ENCODE peak calls at places on chromosome 7, in four cellular contexts. One of them, this sample, is unnamed.

GRCh38 chr7:151377406-151377805 is 32.4 kb downstream of the WDR86 start:
- DNase-seq in aorta: no peak
- DNase-seq in NCI-H2081: no peak
- DNase-seq in stimulated activated CD8-positive, alpha-beta memory T cell treated with anti-CD3 and anti-CD28 coated beads, Interleukin-2, amount 100 ng/mL, for 1 hour: no peak
- DNase-seq in this sample: no peak

GRCh38 chr7:120272261-120272895 is 597 bp upstream of the KCND2 start:
- DNase-seq in aorta: no peak
- DNase-seq in NCI-H2081: peak; percentile 87
- DNase-seq in stimulated activated CD8-positive, alpha-beta memory T cell treated with anti-CD3 and anti-CD28 coated beads, Interleukin-2, amount 100 ng/mL, for 1 hour: no peak
- DNase-seq in this sample: no peak

GRCh38 chr7:133265821-133266220 is 12.9 kb downstream of the EXOC4 start:
- DNase-seq in aorta: no peak
- DNase-seq in NCI-H2081: no peak
- DNase-seq in stimulated activated CD8-positive, alpha-beta memory T cell treated with anti-CD3 and anti-CD28 coated beads, Interleukin-2, amount 100 ng/mL, for 1 hour: no peak
- DNase-seq in this sample: no peak

GRCh38 chr7:118006979-118007378 is 133.7 kb upstream of the CTTNBP2 start:
- DNase-seq in aorta: no peak
- DNase-seq in NCI-H2081: no peak
- DNase-seq in stimulated activated CD8-positive, alpha-beta memory T cell treated with anti-CD3 and anti-CD28 coated beads, Interleukin-2, amount 100 ng/mL, for 1 hour: no peak
- DNase-seq in this sample: no peak

GRCh38 chr7:121083138-121083789 is 94.8 kb downstream of the CPED1 start:
- DNase-seq in aorta: no peak
- DNase-seq in NCI-H2081: no peak
- DNase-seq in stimulated activated CD8-positive, alpha-beta memory T cell treated with anti-CD3 and anti-CD28 coated beads, Interleukin-2, amount 100 ng/mL, for 1 hour: no peak
- DNase-seq in this sample: no peak

GRCh38 chr7:48087349-48087748 is 1.7 kb upstream of the UPP1 start:
- DNase-seq in aorta: no peak
- DNase-seq in NCI-H2081: no peak
- DNase-seq in stimulated activated CD8-positive, alpha-beta memory T cell treated with anti-CD3 and anti-CD28 coated beads, Interleukin-2, amount 100 ng/mL, for 1 hour: no peak
- DNase-seq in this sample: no peak

GRCh38 chr7:148699772-148700629 is 1.3 kb downstream of the CUL1 start:
- DNase-seq in aorta: no peak
- DNase-seq in NCI-H2081: peak; percentile 57
- DNase-seq in stimulated activated CD8-positive, alpha-beta memory T cell treated with anti-CD3 and anti-CD28 coated beads, Interleukin-2, amount 100 ng/mL, for 1 hour: no peak
- DNase-seq in this sample: no peak

GRCh38 chr7:111486472-111487142 is 75.7 kb downstream of the IMMP2L start:
- DNase-seq in aorta: no peak
- DNase-seq in NCI-H2081: peak; percentile 78
- DNase-seq in stimulated activated CD8-positive, alpha-beta memory T cell treated with anti-CD3 and anti-CD28 coated beads, Interleukin-2, amount 100 ng/mL, for 1 hour: no peak
- DNase-seq in this sample: no peak

GRCh38 chr7:22586806-22587180 is 86.8 kb upstream of the STEAP1B start:
- DNase-seq in aorta: no peak
- DNase-seq in NCI-H2081: no peak
- DNase-seq in stimulated activated CD8-positive, alpha-beta memory T cell treated with anti-CD3 and anti-CD28 coated beads, Interleukin-2, amount 100 ng/mL, for 1 hour: no peak
- DNase-seq in this sample: no peak

GRCh38 chr7:123039269-123039668 is 43.8 kb upstream of the TAS2R16 start:
- DNase-seq in aorta: no peak
- DNase-seq in NCI-H2081: no peak
- DNase-seq in stimulated activated CD8-positive, alpha-beta memory T cell treated with anti-CD3 and anti-CD28 coated beads, Interleukin-2, amount 100 ng/mL, for 1 hour: no peak
- DNase-seq in this sample: no peak

GRCh38 chr7:20327047-20327446 is 3.7 kb upstream of the ITGB8 start:
- DNase-seq in aorta: no peak
- DNase-seq in NCI-H2081: no peak
- DNase-seq in stimulated activated CD8-positive, alpha-beta memory T cell treated with anti-CD3 and anti-CD28 coated beads, Interleukin-2, amount 100 ng/mL, for 1 hour: no peak
- DNase-seq in this sample: no peak

GRCh38 chr7:69801729-69802688 is 203.7 kb downstream of the AUTS2 start:
- DNase-seq in aorta: no peak
- DNase-seq in NCI-H2081: no peak
- DNase-seq in stimulated activated CD8-positive, alpha-beta memory T cell treated with anti-CD3 and anti-CD28 coated beads, Interleukin-2, amount 100 ng/mL, for 1 hour: no peak
- DNase-seq in this sample: no peak

GRCh38 chr7:2213551-2214215 is 19.1 kb downstream of the MAD1L1 start:
- DNase-seq in aorta: peak; percentile 22
- DNase-seq in NCI-H2081: no peak
- DNase-seq in stimulated activated CD8-positive, alpha-beta memory T cell treated with anti-CD3 and anti-CD28 coated beads, Interleukin-2, amount 100 ng/mL, for 1 hour: no peak
- DNase-seq in this sample: no peak

GRCh38 chr7:122413339-122413738 is 108.8 kb upstream of the FEZF1 start:
- DNase-seq in aorta: no peak
- DNase-seq in NCI-H2081: no peak
- DNase-seq in stimulated activated CD8-positive, alpha-beta memory T cell treated with anti-CD3 and anti-CD28 coated beads, Interleukin-2, amount 100 ng/mL, for 1 hour: no peak
- DNase-seq in this sample: no peak

GRCh38 chr7:39086638-39087360 is 109.1 kb downstream of the POU6F2 start:
- DNase-seq in aorta: no peak
- DNase-seq in NCI-H2081: peak; percentile 57
- DNase-seq in stimulated activated CD8-positive, alpha-beta memory T cell treated with anti-CD3 and anti-CD28 coated beads, Interleukin-2, amount 100 ng/mL, for 1 hour: no peak
- DNase-seq in this sample: no peak

GRCh38 chr7:13130321-13130720 is 442.9 kb downstream of the ARL4A start:
- DNase-seq in aorta: no peak
- DNase-seq in NCI-H2081: no peak
- DNase-seq in stimulated activated CD8-positive, alpha-beta memory T cell treated with anti-CD3 and anti-CD28 coated beads, Interleukin-2, amount 100 ng/mL, for 1 hour: no peak
- DNase-seq in this sample: no peak